ENCODE peak calls at places on chromosome 11, in four cellular contexts. M is pancreas, Q is prostate gland, A is hepatocyte. S is an unnamed sample.

GRCh38 chr11:3893311-3893710 is 37.8 kb downstream of the STIM1 start:
- DNase-seq in M (no peak), Q (no peak), A (no peak), S (no peak)

GRCh38 chr11:101914349-101914736 is 467 bp upstream of the CEP126 start:
- DNase-seq in M (no peak), Q (no peak), A (peak; percentile 40), S (no peak)

GRCh38 chr11:31812392-31813241 is 1.5 kb upstream of the PAX6 start:
- DNase-seq in M (peak; percentile 75), Q (no peak), A (no peak), S (no peak)

GRCh38 chr11:115548878-115549528 is 44.8 kb upstream of the CADM1 start:
- DNase-seq in M (no peak), Q (no peak), A (peak; percentile 86), S (no peak)

GRCh38 chr11:35275808-35276170 is 136.8 kb downstream of the CD44 start:
- DNase-seq in M (no peak), Q (no peak), A (no peak), S (no peak)

GRCh38 chr11:78562398-78562797 is 12.3 kb downstream of the NARS2 start:
- DNase-seq in M (no peak), Q (no peak), A (no peak), S (no peak)

GRCh38 chr11:95792200-95792599 is 1.9 kb downstream of the CEP57 start:
- DNase-seq in M (no peak), Q (no peak), A (no peak), S (no peak)

GRCh38 chr11:102990145-102990544 is 34.6 kb upstream of the MMP13 start:
- DNase-seq in M (no peak), Q (no peak), A (no peak), S (no peak)

GRCh38 chr11:45904309-45904915 is 2.7 kb downstream of the FREY1 start:
- DNase-seq in M (peak; percentile 72), Q (no peak), A (no peak), S (no peak)

DNA sequence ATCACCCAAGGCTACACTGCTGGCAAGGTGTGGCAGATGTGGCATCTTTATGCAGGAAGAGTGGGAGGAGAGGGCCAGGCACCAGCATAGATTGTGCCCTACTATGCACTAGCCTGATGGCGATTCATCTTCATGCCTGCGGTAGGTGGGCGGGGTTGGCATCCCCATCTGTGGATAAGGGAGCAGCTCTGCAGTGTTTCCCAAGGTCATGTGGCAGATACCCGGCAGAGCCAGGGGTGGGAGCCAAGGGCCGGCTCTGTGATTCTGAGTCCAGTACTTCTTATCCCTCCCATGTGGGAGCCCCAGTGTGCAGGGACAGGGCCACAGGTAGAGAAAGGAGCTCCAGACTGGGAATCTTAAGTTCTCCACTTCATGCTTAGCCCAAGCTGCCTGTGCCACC is 20.0 kb downstream of the CD82 start:
- DNase-seq in M (no peak), Q (no peak), A (no peak), S (no peak)
- H3K4me1 ChIP-seq in M (peaks cover 15% of the 10 kb centered on the region), Q (peaks cover 5% of the 10 kb centered on the region), A (peaks cover 9% of the 10 kb centered on the region), S (peaks cover 13% of the 10 kb centered on the region)

DNA sequence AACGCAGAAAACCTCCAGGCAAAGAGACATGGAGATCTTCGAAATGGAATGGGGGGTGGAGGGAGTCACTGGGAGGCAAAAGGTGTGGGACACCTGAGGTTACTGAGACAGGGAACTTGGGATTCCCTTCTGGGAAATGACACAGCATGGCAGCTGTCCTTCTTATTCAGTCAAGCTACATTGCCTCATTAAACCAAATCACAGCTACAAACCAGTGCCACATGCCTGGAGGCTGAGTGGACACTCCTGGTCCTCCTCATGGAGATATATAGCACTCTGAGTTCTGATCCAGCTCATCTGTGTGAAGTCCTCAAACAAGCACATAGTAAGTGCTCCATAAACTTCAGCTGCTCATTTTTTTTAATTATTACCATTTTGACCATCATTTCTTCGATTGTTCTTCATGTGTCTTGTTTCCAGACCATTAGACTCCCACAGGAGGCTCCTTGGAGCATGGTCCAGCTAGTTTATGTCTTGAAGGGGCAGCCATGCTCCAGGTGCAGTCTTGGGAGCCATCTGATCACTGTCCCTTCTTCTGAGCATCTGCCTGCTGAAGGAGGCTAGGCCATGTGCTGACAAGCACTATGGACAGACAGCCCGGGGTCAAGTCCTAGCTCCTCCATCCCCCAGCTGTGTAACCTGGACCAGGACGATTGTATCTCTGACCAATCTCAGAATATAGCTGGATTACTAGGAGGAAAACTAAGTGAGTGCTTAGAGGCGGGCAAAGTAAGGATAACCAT is 9.7 kb upstream of the FXYD2 start:
- DNase-seq in M (no peak), Q (no peak), A (no peak), S (no peak)
- H3K4me1 ChIP-seq in M (peaks cover 19% of the 10 kb centered on the region), Q (no peaks in the 10 kb centered on the region), A (peaks cover 18% of the 10 kb centered on the region), S (peaks cover 25% of the 10 kb centered on the region)

GRCh38 chr11:1050581-1051355 is 14.2 kb upstream of the MUC6 start:
- DNase-seq in M (peak; percentile 96), Q (peak; percentile 78), A (peak; percentile 84), S (peak; percentile 80)
- H3K4me1 ChIP-seq in M (peaks cover 12% of the 10 kb centered on the region), Q (peaks cover 23% of the 10 kb centered on the region), A (peaks cover 6% of the 10 kb centered on the region), S (peaks cover 4% of the 10 kb centered on the region)

DNA sequence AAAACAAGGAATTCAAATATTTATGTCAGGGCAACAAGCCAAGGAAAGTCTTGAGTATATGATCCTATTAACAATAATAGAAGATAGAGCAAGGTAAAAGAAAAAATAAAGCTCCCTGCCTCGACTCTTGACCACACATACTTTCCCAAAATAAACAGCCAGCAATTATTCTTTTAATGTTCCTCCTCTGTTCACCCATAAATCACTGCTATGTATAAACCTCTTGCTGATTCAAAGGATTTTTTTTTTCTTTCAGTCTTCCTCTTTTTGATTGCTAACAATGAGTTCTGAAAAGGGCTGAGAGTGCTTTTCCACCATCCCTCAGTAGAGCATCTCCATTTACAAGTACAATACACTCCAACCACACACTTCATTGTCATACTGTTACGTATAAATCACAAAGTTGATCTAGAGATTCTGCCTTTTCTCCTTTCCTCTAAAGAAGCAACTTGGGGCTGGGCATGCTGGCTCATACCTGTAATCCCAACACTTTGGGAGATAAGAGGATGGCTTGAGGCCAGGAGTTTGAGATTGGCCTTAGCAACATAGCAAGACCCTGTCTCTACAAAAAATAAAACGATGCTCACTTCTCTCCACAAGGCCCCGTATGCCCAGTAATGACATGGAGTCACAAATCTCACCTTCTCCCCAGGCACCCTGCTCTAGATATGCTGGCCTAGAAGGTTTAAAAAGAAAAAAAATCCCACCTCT is 24.0 kb downstream of the RAB30 start:
- DNase-seq in M (no peak), Q (no peak), A (no peak), S (no peak)
- H3K4me1 ChIP-seq in M (peaks cover 16% of the 10 kb centered on the region), Q (no peaks in the 10 kb centered on the region), A (peaks cover 6% of the 10 kb centered on the region), S (peaks cover 20% of the 10 kb centered on the region)

GRCh38 chr11:109870313-109870712 is 222.9 kb upstream of the ZC3H12C start:
- DNase-seq in M (no peak), Q (no peak), A (no peak), S (no peak)
- H3K4me1 ChIP-seq in M (no peaks in the 10 kb centered on the region), Q (no peaks in the 10 kb centered on the region), A (no peaks in the 10 kb centered on the region), S (no peaks in the 10 kb centered on the region)

GRCh38 chr11:134033276-134033675 is 35.6 kb upstream of the JAM3 start:
- DNase-seq in M (no peak), Q (no peak), A (no peak), S (no peak)

GRCh38 chr11:134032501-134033091 is 36.3 kb upstream of the JAM3 start:
- DNase-seq in M (no peak), Q (no peak), A (no peak), S (no peak)

GRCh38 chr11:134034496-134035381 is 34.1 kb upstream of the JAM3 start:
- DNase-seq in M (peak; percentile 95), Q (no peak), A (no peak), S (peak; percentile 26)

GRCh38 chr11:134032031-134032430 is 36.8 kb upstream of the JAM3 start:
- DNase-seq in M (no peak), Q (no peak), A (no peak), S (no peak)

DNA sequence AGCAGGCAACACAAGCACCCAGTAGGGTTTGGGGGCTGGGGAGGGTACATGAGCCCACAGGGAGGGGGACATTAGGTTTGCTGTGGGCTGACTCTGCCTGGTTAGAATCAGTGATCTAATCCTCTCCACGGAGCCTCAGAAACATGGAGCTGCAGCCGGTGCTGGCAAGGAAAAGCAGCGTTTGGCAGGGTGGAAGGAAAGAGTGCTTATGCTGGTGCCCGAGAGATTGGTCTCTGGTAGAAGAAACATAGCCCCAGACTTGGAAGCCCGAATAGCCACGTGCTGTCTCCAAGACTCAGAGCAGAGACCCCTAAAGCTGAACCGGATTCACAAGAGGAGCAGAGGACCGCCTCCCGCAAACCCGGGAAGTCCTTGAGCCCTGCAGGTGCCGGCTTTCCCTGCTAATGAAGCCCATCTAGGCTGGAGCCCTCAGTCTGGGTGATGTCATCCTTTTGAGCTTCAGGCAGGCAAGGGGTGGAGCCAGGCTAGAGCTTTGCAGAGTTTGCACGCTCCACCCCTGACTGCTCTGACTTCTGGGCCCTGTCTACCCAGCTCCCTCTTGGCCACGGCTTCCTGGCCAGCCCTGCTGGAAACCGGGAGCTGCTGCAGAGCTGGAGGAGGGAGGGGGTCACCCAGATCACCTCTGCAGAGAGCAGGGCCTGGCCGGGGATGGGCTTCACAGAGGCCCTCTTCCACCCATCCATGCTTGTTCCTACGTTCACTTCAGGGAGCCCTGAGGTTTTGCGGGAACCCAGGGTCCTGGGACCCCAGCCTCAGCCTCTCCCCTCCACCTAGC is 35.0 kb upstream of the JAM3 start:
- DNase-seq in M (peak; percentile 93), Q (peak; percentile 75), A (peak; percentile 95), S (peak; percentile 92)
- H3K4me1 ChIP-seq in M (peaks cover 29% of the 10 kb centered on the region), Q (peaks cover 11% of the 10 kb centered on the region), A (peaks cover 23% of the 10 kb centered on the region), S (peaks cover 35% of the 10 kb centered on the region)

GRCh38 chr11:67271548-67272284 is 5.4 kb downstream of the GRK2 start:
- DNase-seq in M (no peak), Q (no peak), A (no peak), S (peak; percentile 1)

GRCh38 chr11:67270256-67271211 is 4.3 kb downstream of the GRK2 start:
- DNase-seq in M (no peak), Q (no peak), A (no peak), S (no peak)

GRCh38 chr11:67273260-67273990 is 7.2 kb downstream of the GRK2 start:
- DNase-seq in M (no peak), Q (no peak), A (no peak), S (peak; percentile 2)

GRCh38 chr11:67271212-67271547 is 4.9 kb downstream of the GRK2 start:
- DNase-seq in M (no peak), Q (no peak), A (no peak), S (no peak)

GRCh38 chr11:67272327-67273259 is 6.3 kb downstream of the GRK2 start:
- DNase-seq in M (no peak), Q (no peak), A (no peak), S (peak; percentile 59)
- H3K4me1 ChIP-seq in M (peaks cover 18% of the 10 kb centered on the region), Q (peaks cover 85% of the 10 kb centered on the region), A (peaks cover 24% of the 10 kb centered on the region), S (peaks cover 94% of the 10 kb centered on the region)

S was measured in thyroid gland.